ENCODE peak calls at places on chromosome 21, in five cellular contexts. X, U, G, H and D are unnamed samples.
A peak's percentile ranks its signal among the peaks of the same experiment; 100 is the strongest.

GRCh38 chr21:17612023-17612564 is 607 bp downstream of the BTG3 start:
- DNase-seq in G (no peak), H (peak; percentile 47), X (peak; percentile 48), U (peak; percentile 56), D (peak; percentile 90)

GRCh38 chr21:33478858-33479678 is 706 bp downstream of the TMEM50B start:
- DNase-seq in U (peak; percentile 60), X (peak; percentile 36), G (peak; percentile 76), H (peak; percentile 20), D (no peak)

GRCh38 chr21:24208562-24209260 is 1398.6 kb downstream of the MRPL39 start:
- DNase-seq in G (no peak), X (no peak), U (no peak), H (no peak), D (no peak)

GRCh38 chr21:46295177-46295711 is 9.1 kb downstream of the YBEY start:
- DNase-seq in H (no peak), X (no peak), U (no peak), G (no peak), D (no peak)

GRCh38 chr21:46142581-46143473 is 12.6 kb downstream of the FTCD start:
- DNase-seq in G (no peak), U (no peak), H (peak; percentile 18), X (no peak), D (no peak)

GRCh38 chr21:31316072-31316471 is 28.0 kb downstream of the TIAM1 start:
- DNase-seq in H (no peak), U (no peak), X (no peak), G (no peak), D (no peak)

GRCh38 chr21:28805885-28806284 is 186.8 kb downstream of the LTN1 start:
- DNase-seq in G (no peak), U (no peak), X (no peak), H (no peak), D (peak; percentile 58)

GRCh38 chr21:36129219-36129618 is 5.7 kb upstream of the CBR3 start:
- DNase-seq in G (no peak), H (no peak), U (no peak), X (no peak), D (no peak)

GRCh38 chr21:17613242-17613676 is 558 bp upstream of the BTG3 start:
- DNase-seq in U (no peak), G (peak; percentile 34), H (peak; percentile 46), X (peak; percentile 49), D (peak; percentile 52)

GRCh38 chr21:28419811-28420210 is 572.9 kb downstream of the LTN1 start:
- DNase-seq in H (no peak), X (no peak), G (no peak), U (no peak), D (no peak)

DNA sequence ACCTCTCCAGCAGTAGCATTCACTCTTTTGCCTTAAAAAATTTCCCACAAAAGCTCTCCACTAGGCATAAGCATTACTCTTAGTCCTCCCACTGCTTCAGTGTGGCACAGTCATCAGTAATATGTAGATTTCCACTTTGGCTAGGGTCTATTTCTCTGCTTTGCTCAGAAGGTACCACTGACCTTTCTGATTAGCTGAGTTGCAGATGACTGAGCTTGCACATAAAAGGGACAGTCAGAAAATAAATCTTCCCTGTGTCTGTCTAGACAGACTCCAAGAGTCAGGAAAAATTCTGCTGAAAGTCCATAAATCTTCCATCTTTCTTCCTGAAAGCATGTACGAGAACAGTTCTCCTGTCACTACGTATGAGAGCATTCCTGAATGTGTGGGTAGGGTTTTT is 56.6 kb upstream of the APP start:
- DNase-seq in G (no peak), X (no peak), U (no peak), H (no peak), D (no peak)
- TF ChIP-seq CTCF in G (no peak), X (no peak), U (no peak), H (no peak), D (no peak)

DNA sequence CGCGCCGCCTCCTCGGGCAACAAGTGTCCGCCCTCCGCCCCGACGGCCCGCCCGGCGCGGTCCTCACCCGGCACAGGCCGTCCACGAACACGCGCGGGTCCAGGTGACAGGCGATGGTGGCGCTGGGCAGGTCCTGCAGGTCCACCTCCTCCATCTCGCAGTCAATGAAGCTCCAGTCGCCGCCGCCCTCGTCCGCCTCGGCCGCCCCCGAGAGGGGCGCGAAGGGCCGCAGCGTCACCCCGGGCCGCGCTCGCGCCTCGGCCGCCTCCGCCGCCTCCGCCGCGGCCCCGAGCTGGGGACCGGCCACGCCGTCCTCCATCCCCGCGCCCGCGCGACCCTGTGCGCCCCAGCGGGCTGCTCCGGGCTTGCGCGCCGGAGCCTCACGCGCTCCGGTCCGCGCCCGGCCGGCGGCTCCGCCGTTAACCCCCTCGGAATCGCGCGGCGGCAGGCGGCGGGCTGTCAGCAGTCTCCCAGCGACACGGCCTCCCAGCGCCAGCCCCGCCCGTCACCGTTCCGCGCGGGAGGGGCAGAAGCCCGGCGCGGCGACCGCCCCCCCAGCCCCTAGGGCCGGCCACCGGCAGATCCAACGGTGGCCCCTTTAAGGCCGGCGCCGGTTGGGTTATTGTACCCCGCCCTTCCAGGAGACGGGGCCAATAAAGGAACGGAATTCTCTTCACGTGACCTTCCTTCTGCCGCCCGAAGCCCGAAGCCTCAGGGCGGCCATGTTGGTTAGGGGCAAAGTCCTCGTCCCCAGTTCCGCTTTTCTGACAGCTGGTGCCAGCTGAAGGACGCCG is at the start of gene RCAN1:
- DNase-seq in U (peak; percentile 88), H (peak; percentile 88), X (peak; percentile 91), G (peak; percentile 93), D (peak; percentile 97)
- TF ChIP-seq CTCF in U (no peak), H (no peak), X (no peak), G (no peak), D (no peak)

GRCh38 chr21:21968810-21969588 is 970.8 kb downstream of the NCAM2 start:
- DNase-seq in H (no peak), X (no peak), G (no peak), U (no peak), D (no peak)

GRCh38 chr21:21971384-21971783 is 973.2 kb downstream of the NCAM2 start:
- DNase-seq in X (no peak), G (no peak), U (no peak), H (no peak), D (no peak)

DNA sequence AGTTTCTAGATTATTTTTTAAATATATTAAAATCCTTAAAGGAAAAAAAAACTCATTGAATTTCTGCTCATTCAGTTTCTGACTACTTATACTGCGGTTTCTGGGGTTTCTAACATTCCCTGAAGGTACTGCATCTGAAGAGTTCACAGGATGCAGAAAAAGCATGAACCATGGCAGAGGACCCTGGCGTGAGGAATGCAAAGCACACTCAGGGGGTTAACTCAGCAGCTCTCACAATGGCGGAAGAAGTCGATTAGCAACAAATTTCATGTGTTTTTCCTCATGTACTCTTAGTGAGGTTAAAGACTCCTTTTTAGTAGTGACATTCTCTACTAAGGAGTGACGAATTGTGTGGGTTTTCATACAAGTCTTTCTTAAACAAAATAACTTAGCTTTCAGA is 975.6 kb downstream of the NCAM2 start:
- DNase-seq in H (no peak), U (no peak), G (no peak), X (no peak), D (no peak)
- TF ChIP-seq CTCF in H (no peak), U (no peak), G (no peak), X (no peak), D (no peak)

DNA sequence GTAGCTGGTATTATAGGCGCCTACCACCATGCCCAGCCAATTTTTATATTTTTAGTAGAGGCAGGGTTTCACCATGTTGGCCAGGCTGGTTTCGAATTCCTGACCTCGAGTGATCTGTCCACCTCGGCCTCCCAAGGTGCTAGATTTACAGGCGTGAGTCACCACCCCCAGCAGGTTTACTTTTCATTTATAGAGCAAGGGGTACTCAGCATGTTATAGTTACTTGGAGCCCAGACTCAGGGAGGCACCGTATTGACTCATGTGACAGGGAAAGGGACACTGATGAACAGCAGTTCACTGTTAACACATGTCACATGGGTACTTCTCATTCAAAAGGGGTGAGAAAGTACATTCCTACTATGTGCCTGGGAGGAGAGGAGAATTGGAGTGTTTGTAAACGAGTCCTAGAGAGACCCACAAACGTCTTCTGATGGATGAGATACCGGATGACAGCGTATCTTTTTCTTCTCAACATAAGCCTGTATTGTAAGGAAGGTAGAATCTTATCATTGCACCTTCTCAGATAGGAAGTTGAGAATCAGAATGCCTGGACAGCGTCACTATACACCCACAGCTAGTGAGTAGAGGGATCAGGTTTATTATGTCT is 510.0 kb downstream of the USP25 start:
- DNase-seq in X (no peak), H (no peak), G (no peak), U (no peak), D (no peak)
- TF ChIP-seq CTCF in X (no peak), H (no peak), G (no peak), U (no peak), D (no peak)

GRCh38 chr21:44574457-44575306 is 1.2 kb downstream of the KRTAP10-4 start:
- DNase-seq in G (no peak), X (peak; percentile 48), H (no peak), U (no peak), D (no peak)
- TF ChIP-seq CTCF in G (no peak), X (peak; percentile 7), H (no peak), U (no peak), D (no peak)

GRCh38 chr21:29943885-29944284 is 4.1 kb upstream of the GRIK1 start:
- DNase-seq in G (no peak), U (no peak), H (no peak), X (no peak), D (no peak)
- TF ChIP-seq CTCF in G (no peak), U (no peak), H (no peak), X (no peak), D (no peak)

GRCh38 chr21:42369821-42370220 is 3.5 kb upstream of the TFF1 start:
- DNase-seq in H (no peak), G (no peak), X (no peak), U (no peak), D (no peak)
- TF ChIP-seq CTCF in H (no peak), G (no peak), X (no peak), U (no peak), D (no peak)

GRCh38 chr21:42653492-42654061 is at the start of gene PDE9A:
- DNase-seq in X (no peak), H (peak; percentile 41), G (peak; percentile 71), U (peak; percentile 62), D (no peak)

GRCh38 chr21:42654913-42655796 is 1.7 kb downstream of the PDE9A start:
- DNase-seq in U (no peak), X (no peak), G (no peak), H (no peak), D (no peak)

GRCh38 chr21:42655797-42656770 is 2.7 kb downstream of the PDE9A start:
- DNase-seq in H (no peak), X (no peak), U (no peak), G (no peak), D (no peak)

GRCh38 chr21:42652527-42653491 is 612 bp upstream of the PDE9A start:
- DNase-seq in G (no peak), U (no peak), H (peak; percentile 56), X (peak; percentile 75), D (no peak)

GRCh38 chr21:42654179-42654912 is 925 bp downstream of the PDE9A start:
- DNase-seq in X (no peak), U (peak; percentile 62), G (peak; percentile 70), H (no peak), D (no peak)
- TF ChIP-seq CTCF in X (no peak), U (no peak), G (no peak), H (no peak), D (no peak)

GRCh38 chr21:18951291-18952038 is 547.9 kb upstream of the TMPRSS15 start:
- DNase-seq in X (no peak), G (no peak), H (no peak), U (no peak), D (no peak)
- TF ChIP-seq CTCF in X (peak; percentile 28), G (no peak), H (no peak), U (no peak), D (no peak)